ENCODE peak calls at places on chromosomes 5 and 9, in five cellular contexts. E is stimulated activated CD8-positive, alpha-beta memory T cell treated with anti-CD3 and anti-CD28 coated beads, Interleukin-4, amount 100 ng/mL, for 1 hour; B is activated CD8-positive, alpha-beta memory T cell treated with anti-CD3 and anti-CD28 coated beads, Interleukin-2, amount 50 U/mL, for 48 hours; G is HepG2; A is activated CD4-positive, alpha-beta T cell treated with anti-CD3 and anti-CD28 coated beads for 24 hours. F is an unnamed sample.

GRCh38 chr5:65111961-65112658 is 343.4 kb downstream of the CWC27 start:
- DNase-seq in G (no peak), E (no peak), B (no peak), A (no peak), F (no peak)

GRCh38 chr5:99032234-99033013 is 103.6 kb upstream of the CHD1 start:
- DNase-seq in E (no peak), G (peak), A (no peak), B (no peak), F (peak)

GRCh38 chr5:77390795-77391194 is 101.3 kb downstream of the WDR41 start:
- DNase-seq in G (peak), A (no peak), B (no peak), E (no peak), F (no peak)

GRCh38 chr5:84059672-84060071 is 325.0 kb downstream of the EDIL3 start:
- DNase-seq in G (no peak), E (no peak), B (no peak), A (no peak), F (no peak)

GRCh38 chr5:159992566-159992965 is 16.4 kb upstream of the TTC1 start:
- DNase-seq in G (no peak), A (no peak), E (no peak), B (no peak), F (no peak)

GRCh38 chr9:100700689-100701318 is 122.9 kb downstream of the CAVIN4 start:
- DNase-seq in E (no peak), G (peak), A (no peak), B (no peak), F (no peak)

GRCh38 chr9:117703538-117703937 is 665 bp upstream of the TLR4 start:
- DNase-seq in G (no peak), B (no peak), E (no peak), A (no peak), F (no peak)

GRCh38 chr5:4207456-4207855 is 611.8 kb downstream of the IRX1 start:
- DNase-seq in A (no peak), E (no peak), G (no peak), B (no peak), F (no peak)

GRCh38 chr9:76704601-76705204 is 59.5 kb upstream of the PCA3 start:
- DNase-seq in E (no peak), A (no peak), G (peak), B (no peak), F (no peak)

GRCh38 chr9:124164800-124165199 is 92.9 kb upstream of the NEK6 start:
- DNase-seq in G (no peak), A (no peak), E (no peak), B (no peak), F (no peak)

GRCh38 chr5:102971693-102972293 is 148.1 kb downstream of the GIN1 start:
- DNase-seq in E (no peak), B (no peak), A (no peak), G (peak), F (no peak)

GRCh38 chr9:96080364-96080763 is 204.9 kb downstream of the ERCC6L2 start:
- DNase-seq in E (no peak), G (no peak), B (no peak), A (no peak), F (no peak)

GRCh38 chr5:14090755-14091154 is 52.4 kb upstream of the TRIO start:
- DNase-seq in G (no peak), B (no peak), E (no peak), A (no peak), F (no peak)

GRCh38 chr5:172530835-172531703 is 76.7 kb upstream of the SH3PXD2B start:
- DNase-seq in B (peak), E (no peak), G (no peak), A (no peak), F (no peak)

GRCh38 chr9:120912958-120913672 is 13.5 kb downstream of the TRAF1 start:
- DNase-seq in B (no peak), E (no peak), G (no peak), A (no peak), F (no peak)

GRCh38 chr9:71285191-71285656 is 163.8 kb upstream of the TRPM3 start:
- DNase-seq in B (peak), A (peak), G (peak), E (no peak), F (no peak)

GRCh38 chr5:77973253-77973609 is 197.1 kb upstream of the TBCA start:
- DNase-seq in G (no peak), B (no peak), E (no peak), A (no peak), F (no peak)

GRCh38 chr5:6581559-6582426 is 51.1 kb downstream of the NSUN2 start:
- DNase-seq in A (no peak), G (no peak), E (no peak), B (no peak), F (no peak)

GRCh38 chr5:14267166-14267838 is 124.2 kb downstream of the TRIO start:
- DNase-seq in A (no peak), E (no peak), G (peak), B (no peak), F (no peak)

GRCh38 chr5:119353686-119354366 is 2.0 kb upstream of the TNFAIP8 start:
- DNase-seq in A (no peak), G (no peak), E (no peak), B (no peak), F (no peak)

GRCh38 chr5:172733179-172733973 is 37.6 kb downstream of the DUSP1 start:
- DNase-seq in B (no peak), G (peak), E (no peak), A (no peak), F (peak)